ENCODE peak calls at places on chromosomes 3 and 15, in five cellular contexts. O is fibroblast of mammary gland, I is brain microvascular endothelial cell, N is posterior cingulate gyrus, W is cerebellar cortex. U is an unnamed sample.

GRCh38 chr3:155704771-155705559 is 39.9 kb downstream of the PLCH1 start:
- DNase-seq in N (no peak), O (no peak), W (no peak), I (no peak), U (no peak)

GRCh38 chr15:51846463-51847230 is 17.2 kb downstream of the TMOD3 start:
- DNase-seq in I (peak), O (peak), W (no peak), N (no peak), U (no peak)

GRCh38 chr15:49435201-49435600 is 12.2 kb downstream of the FGF7 start:
- DNase-seq in I (peak), N (no peak), O (no peak), W (no peak), U (no peak)

GRCh38 chr15:51223771-51224229 is 114.6 kb downstream of the CYP19A1 start:
- DNase-seq in O (peak), W (no peak), I (peak), N (no peak), U (no peak)

GRCh38 chr3:75906555-75907112 is 121.3 kb upstream of the ZNF717 start:
- DNase-seq in N (peak), O (no peak), W (no peak), I (peak), U (peak)

GRCh38 chr15:64619880-64620839 is 155.2 kb downstream of the RBPMS2 start:
- DNase-seq in W (no peak), I (peak), N (no peak), O (peak), U (no peak)

GRCh38 chr3:76362643-76363042 is 577.3 kb upstream of the ZNF717 start:
- DNase-seq in I (no peak), W (no peak), N (no peak), O (no peak), U (no peak)

GRCh38 chr3:71066356-71066755 is 517.2 kb downstream of the FOXP1 start:
- DNase-seq in O (no peak), W (no peak), I (no peak), N (no peak), U (no peak)

GRCh38 chr15:56989411-56989924 is 71.0 kb downstream of the TCF12 start:
- DNase-seq in I (no peak), N (no peak), O (no peak), W (no peak), U (no peak)

GRCh38 chr15:24678485-24678884 is 2.9 kb downstream of the NPAP1 start:
- DNase-seq in N (no peak), I (no peak), W (no peak), O (no peak), U (no peak)

GRCh38 chr3:105868450-105868744 is 415 bp downstream of the CBLB start:
- DNase-seq in I (peak), W (peak), O (peak), N (no peak), U (peak)

GRCh38 chr3:112629425-112629824 is 11.5 kb downstream of the CCDC80 start:
- DNase-seq in O (peak), W (no peak), I (peak), N (peak), U (no peak)

GRCh38 chr15:85397151-85397550 is 16.7 kb downstream of the AKAP13 start:
- DNase-seq in N (no peak), O (no peak), W (no peak), I (no peak), U (no peak)

GRCh38 chr15:99019558-99020540 is 12.3 kb upstream of the PGPEP1L start:
- DNase-seq in I (peak), W (no peak), O (peak), N (peak), U (no peak)

GRCh38 chr3:166013073-166013679 is 176.0 kb upstream of the BCHE start:
- DNase-seq in I (peak), W (peak), O (peak), N (no peak), U (no peak)

GRCh38 chr3:53161345-53161819 is 373 bp downstream of the PRKCD start:
- DNase-seq in N (no peak), I (no peak), O (no peak), W (no peak), U (no peak)